ENCODE peak calls at places on chromosomes 16 and 17, in nine cellular contexts. S is H1, I is tibial nerve, P is stomach, X is uterus, E is ovary, O is adrenal gland, V is Peyer's patch, T is lower leg skin. W is an unnamed sample.

GRCh38 chr17:21249086-21249795 is 4.0 kb downstream of the NATD1 start:
- DNase-seq in E (no peak), V (no peak), X (no peak), S (no peak), P (no peak), I (no peak), O (no peak), T (no peak), W (no peak)

GRCh38 chr16:676565-677297 is 1.3 kb downstream of the RHBDL1 start:
- DNase-seq in V (peak; percentile 94), O (no peak), P (peak; percentile 83), S (peak; percentile 63), X (no peak), T (peak; percentile 93), I (no peak), E (no peak), W (no peak)

GRCh38 chr17:165939-166338 is 15.5 kb downstream of the DOC2B start:
- DNase-seq in P (no peak), I (no peak), X (no peak), S (no peak), E (no peak), T (no peak), O (no peak), V (no peak), W (no peak)

GRCh38 chr17:37576281-37576680 is 32.9 kb downstream of the SYNRG start:
- DNase-seq in O (no peak), E (no peak), S (no peak), V (no peak), I (no peak), T (no peak), P (no peak), X (no peak), W (no peak)

GRCh38 chr16:56514845-56515244 is 5.0 kb downstream of the BBS2 start:
- DNase-seq in S (no peak), P (no peak), V (no peak), T (no peak), E (no peak), X (no peak), I (no peak), O (no peak), W (no peak)

GRCh38 chr17:50638851-50639767 is 4.4 kb downstream of the ABCC3 start:
- DNase-seq in X (peak; percentile 84), V (peak; percentile 94), I (peak; percentile 79), T (peak; percentile 94), P (peak; percentile 99), S (no peak), O (peak; percentile 99), E (peak; percentile 94), W (no peak)

GRCh38 chr17:64264891-64265290 is 1.8 kb upstream of the TEX2 start:
- DNase-seq in T (no peak), E (no peak), P (no peak), S (no peak), I (no peak), X (no peak), O (no peak), V (no peak), W (no peak)

GRCh38 chr17:67546578-67547527 is 169.8 kb downstream of the PITPNC1 start:
- DNase-seq in E (peak; percentile 77), S (no peak), P (peak; percentile 87), I (no peak), T (no peak), O (peak; percentile 90), X (peak; percentile 62), V (peak; percentile 63), W (peak; percentile 93)

DNA sequence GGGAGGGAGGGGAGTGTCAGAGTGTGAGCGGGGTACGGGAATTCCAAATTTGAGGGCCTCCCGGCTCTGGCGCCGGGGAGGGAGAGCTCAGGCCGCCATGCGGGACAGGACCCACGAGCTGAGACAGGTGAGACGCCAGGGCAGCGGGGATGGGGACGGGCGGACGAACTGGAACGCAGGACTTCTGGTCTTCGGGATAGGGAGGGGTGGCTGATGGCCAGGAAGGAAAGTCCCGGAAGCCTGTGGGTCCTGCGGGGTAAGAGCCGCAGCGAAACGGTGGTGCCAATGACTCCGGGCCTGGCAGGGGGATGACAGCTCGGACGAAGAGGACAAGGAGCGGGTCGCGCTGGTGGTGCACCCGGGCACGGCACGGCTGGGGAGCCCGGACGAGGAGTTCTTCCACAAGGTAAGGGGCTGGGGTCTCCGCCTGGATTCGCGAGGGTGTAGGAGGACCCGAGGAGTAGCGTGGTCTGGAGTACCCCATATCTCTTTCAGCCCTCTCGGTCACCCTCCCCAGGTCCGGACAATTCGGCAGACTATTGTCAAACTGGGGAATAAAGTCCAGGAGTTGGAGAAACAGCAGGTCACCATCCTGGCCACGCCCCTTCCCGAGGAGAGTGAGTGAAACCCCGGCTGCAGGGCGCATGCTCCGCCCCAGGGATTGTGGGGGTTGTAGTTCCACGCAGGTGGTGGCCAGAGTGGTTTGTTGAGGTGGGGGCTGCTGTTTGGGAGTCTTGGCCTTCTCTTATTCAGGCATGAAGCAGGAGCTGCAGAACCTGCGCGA is 543 bp downstream of the STX4 start:
- DNase-seq in E (peak; percentile 93), S (peak; percentile 90), V (peak; percentile 97), X (peak; percentile 89), I (peak; percentile 91), P (peak; percentile 93), T (peak; percentile 98), O (peak; percentile 89), W (peak; percentile 97)
- TF ChIP-seq POLR2A in E (peak; percentile 13), S (no peak), V (peak; percentile 79), X (peak; percentile 33), I (peak; percentile 64), P (no peak), T (no peak), O (no peak), W (peak; percentile 37)

GRCh38 chr16:72753883-72754282 is 294.0 kb downstream of the ZFHX3 start:
- DNase-seq in P (no peak), E (no peak), T (no peak), S (no peak), O (no peak), V (no peak), I (no peak), X (no peak), W (no peak)

GRCh38 chr16:72743011-72743761 is 304.7 kb downstream of the ZFHX3 start:
- DNase-seq in E (no peak), T (no peak), O (no peak), X (no peak), P (no peak), I (no peak), V (no peak), S (no peak), W (no peak)

GRCh38 chr16:72752004-72752695 is 295.8 kb downstream of the ZFHX3 start:
- DNase-seq in E (no peak), I (no peak), X (no peak), O (no peak), S (no peak), T (no peak), P (no peak), V (no peak), W (no peak)

GRCh38 chr16:72744064-72744793 is 303.7 kb downstream of the ZFHX3 start:
- DNase-seq in V (no peak), E (no peak), X (no peak), I (no peak), O (no peak), T (no peak), P (no peak), S (no peak), W (no peak)

GRCh38 chr16:72749091-72749490 is 298.8 kb downstream of the ZFHX3 start:
- DNase-seq in O (no peak), E (no peak), S (no peak), X (no peak), T (no peak), V (no peak), P (no peak), I (no peak), W (no peak)
- TF ChIP-seq POLR2A in O (no peak), E (no peak), S (no peak), X (no peak), T (no peak), V (no peak), P (no peak), I (no peak), W (no peak)

GRCh38 chr17:76642032-76642561 is 1.5 kb downstream of the ST6GALNAC1 start:
- DNase-seq in S (no peak), E (no peak), P (no peak), T (no peak), O (no peak), V (no peak), X (no peak), I (no peak), W (no peak)

GRCh38 chr17:76642994-76643393 is 563 bp downstream of the ST6GALNAC1 start:
- DNase-seq in X (no peak), T (peak; percentile 37), P (no peak), O (no peak), E (no peak), I (no peak), V (no peak), S (no peak), W (no peak)

GRCh38 chr17:76641501-76641900 is 2.1 kb downstream of the ST6GALNAC1 start:
- DNase-seq in V (no peak), P (no peak), I (no peak), S (no peak), O (no peak), E (no peak), T (no peak), X (no peak), W (no peak)

GRCh38 chr17:76638263-76638662 is 5.3 kb downstream of the ST6GALNAC1 start:
- DNase-seq in S (no peak), I (no peak), E (no peak), P (no peak), O (no peak), X (no peak), T (no peak), V (no peak), W (no peak)

DNA sequence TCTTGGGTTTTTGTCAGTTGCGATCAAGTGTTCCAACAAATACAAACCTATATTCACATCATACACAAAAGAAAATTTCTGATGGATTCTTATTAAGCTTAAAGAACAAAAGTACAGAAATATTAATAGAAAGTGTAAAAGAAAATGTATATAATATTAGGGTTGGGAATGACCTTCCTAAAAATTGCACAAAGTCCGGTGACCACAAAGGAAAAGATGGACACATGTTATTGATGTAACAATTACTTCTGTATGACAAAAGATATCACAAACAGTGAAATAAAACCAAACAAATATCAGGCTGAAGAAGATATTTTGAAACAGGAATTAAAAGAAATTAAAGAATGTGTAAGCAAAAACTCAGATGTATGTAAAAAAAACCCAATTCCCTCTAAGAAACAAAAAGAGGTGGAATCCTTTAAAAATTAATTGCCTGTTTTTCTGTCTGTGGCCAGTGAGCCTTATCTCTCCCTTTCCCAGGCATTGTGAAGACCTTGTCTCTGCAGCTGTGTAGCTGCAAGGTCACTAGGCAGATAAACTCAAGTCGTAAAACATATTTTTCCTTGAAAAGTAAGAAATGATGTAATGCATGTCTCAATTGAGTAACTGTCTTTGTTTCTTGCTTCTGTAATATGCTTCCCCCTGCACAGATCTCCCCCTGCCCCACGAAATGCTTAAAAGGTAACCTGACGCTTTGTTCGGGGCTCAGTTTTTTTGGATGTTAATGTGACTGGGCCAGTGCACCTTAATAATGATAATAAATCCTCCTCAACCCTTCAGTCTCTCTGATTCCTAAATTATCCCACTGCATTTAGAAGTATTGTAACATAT is 2.8 kb downstream of the ST6GALNAC1 start:
- DNase-seq in E (no peak), O (peak; percentile 48), T (no peak), I (no peak), P (no peak), V (no peak), X (no peak), S (no peak), W (no peak)
- TF ChIP-seq POLR2A in E (no peak), O (no peak), T (no peak), I (no peak), P (no peak), V (no peak), X (no peak), S (no peak), W (no peak)

DNA sequence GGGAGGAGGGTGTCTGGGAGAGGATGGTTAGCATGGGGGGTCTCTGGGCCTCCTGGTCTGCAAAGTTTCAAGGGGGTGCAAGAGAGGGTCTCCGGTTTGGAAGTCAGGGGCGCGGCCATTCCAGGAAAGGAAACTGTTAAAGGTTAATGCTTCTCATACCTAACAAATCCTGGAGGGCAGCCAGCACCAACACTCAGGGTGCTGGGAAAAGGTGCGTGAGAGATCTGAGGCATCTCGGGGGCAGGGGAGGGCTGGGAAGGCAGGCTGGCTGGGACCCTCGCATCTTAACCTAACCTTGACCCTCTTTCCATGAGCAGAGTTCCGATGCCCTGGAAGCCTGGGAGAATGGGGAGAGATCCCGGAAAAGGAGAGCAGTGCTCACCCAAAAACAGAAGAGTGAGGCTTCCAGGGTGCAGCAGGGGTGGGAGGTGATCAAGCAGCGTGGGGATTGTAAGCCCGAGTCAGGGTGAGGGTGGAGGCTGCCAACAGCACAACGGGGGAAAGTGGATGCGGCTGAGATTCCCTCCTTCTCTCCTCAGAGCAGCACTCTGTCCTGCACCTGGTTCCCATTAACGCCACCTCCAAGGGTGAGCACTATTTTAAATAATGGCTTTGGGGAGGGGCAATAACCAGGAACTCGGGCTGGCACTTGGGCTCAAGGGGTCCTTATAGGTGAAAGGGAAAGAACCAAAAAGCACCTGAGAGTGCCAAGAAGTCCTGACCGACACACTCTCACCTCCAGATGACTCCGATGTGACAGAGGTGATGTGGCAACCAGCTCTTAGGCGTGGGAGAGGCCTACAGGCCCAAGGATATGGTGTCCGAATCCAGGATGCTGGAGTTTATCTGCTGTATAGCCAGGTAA is 989 bp downstream of the TNFSF13 start:
- DNase-seq in X (no peak), O (no peak), P (peak; percentile 79), S (no peak), E (peak; percentile 56), I (no peak), T (no peak), V (peak; percentile 66), W (no peak)
- TF ChIP-seq POLR2A in X (no peak), O (no peak), P (no peak), S (no peak), E (no peak), I (no peak), T (no peak), V (no peak), W (no peak)

W was measured in esophagus muscularis mucosa.